ENCODE peak calls at places on chromosomes 3 and 15, in six cellular contexts. I is A549, E is NB4, O is body of pancreas, T is HCT116, G is transverse colon. P is an unnamed sample.

GRCh38 chr3:171974986-171975837 is 64.2 kb upstream of the FNDC3B start:
- DNase-seq in I (no peak), E (peak; percentile 97), O (no peak), T (no peak), G (no peak), P (no peak)

GRCh38 chr3:141109761-141110160 is 58.6 kb downstream of the SPSB4 start:
- DNase-seq in I (no peak), E (no peak), O (no peak), T (no peak), G (no peak), P (no peak)

GRCh38 chr3:30613135-30613825 is 6.9 kb downstream of the TGFBR2 start:
- DNase-seq in I (no peak), E (peak; percentile 74), O (no peak), T (no peak), G (no peak), P (no peak)

GRCh38 chr3:39114456-39114855 is 7.0 kb downstream of the TTC21A start:
- DNase-seq in I (no peak), E (no peak), O (no peak), T (no peak), G (no peak), P (no peak)

GRCh38 chr3:196609343-196609775 is 30.1 kb upstream of the NRROS start:
- DNase-seq in I (peak; percentile 79), E (peak; percentile 97), O (peak; percentile 93), T (peak; percentile 78), G (peak; percentile 95), P (peak; percentile 89)

GRCh38 chr3:15367059-15367458 is 34.7 kb upstream of the SH3BP5 start:
- DNase-seq in I (no peak), E (no peak), O (no peak), T (no peak), G (no peak), P (peak; percentile 14)

GRCh38 chr3:4416961-4417360 is 50.1 kb downstream of the SUMF1 start:
- DNase-seq in I (peak; percentile 63), E (no peak), O (no peak), T (peak; percentile 6), G (no peak), P (peak; percentile 78)

GRCh38 chr3:23385327-23385726 is 182.2 kb downstream of the UBE2E2 start:
- DNase-seq in I (no peak), E (no peak), O (no peak), T (no peak), G (no peak), P (no peak)

GRCh38 chr3:142056656-142057330 is 92.6 kb downstream of the TFDP2 start:
- DNase-seq in I (no peak), E (no peak), O (no peak), T (no peak), G (no peak), P (no peak)

GRCh38 chr15:83287541-83288027 is 3.1 kb upstream of the BNC1 start:
- DNase-seq in I (peak; percentile 72), E (no peak), O (no peak), T (no peak), G (no peak), P (peak; percentile 53)

GRCh38 chr15:100775581-100776185 is 103.9 kb upstream of the ALDH1A3 start:
- DNase-seq in I (no peak), E (no peak), O (no peak), T (no peak), G (no peak), P (no peak)

GRCh38 chr3:127887321-127887720 is 27.7 kb upstream of the KBTBD12 start:
- DNase-seq in I (no peak), E (no peak), O (no peak), T (no peak), G (no peak), P (no peak)

GRCh38 chr15:69653846-69654245 is 201.2 kb downstream of the RPLP1 start:
- DNase-seq in I (no peak), E (no peak), O (no peak), T (no peak), G (no peak), P (no peak)

GRCh38 chr15:84847382-84847781 is 30.2 kb downstream of the ALPK3 start:
- DNase-seq in I (no peak), E (no peak), O (no peak), T (no peak), G (no peak), P (no peak)

GRCh38 chr3:195133462-195133861 is 137.5 kb downstream of the XXYLT1 start:
- DNase-seq in I (no peak), E (no peak), O (peak; percentile 34), T (no peak), G (peak; percentile 60), P (no peak)

GRCh38 chr3:93910085-93910484 is 63.6 kb downstream of the PROS1 start:
- DNase-seq in I (no peak), E (no peak), O (no peak), T (no peak), G (no peak), P (no peak)

GRCh38 chr3:146498002-146498736 is 28.8 kb upstream of the PLSCR2 start:
- DNase-seq in I (no peak), E (no peak), O (no peak), T (no peak), G (no peak), P (no peak)

GRCh38 chr3:128458746-128459450 is 7.8 kb downstream of the DNAJB8 start:
- DNase-seq in I (no peak), E (peak; percentile 16), O (no peak), T (no peak), G (no peak), P (no peak)

GRCh38 chr3:169144271-169144670 is 519.2 kb downstream of the MECOM start:
- DNase-seq in I (no peak), E (no peak), O (no peak), T (no peak), G (no peak), P (no peak)

GRCh38 chr3:94307588-94307987 is 244.7 kb downstream of the NSUN3 start:
- DNase-seq in I (no peak), E (no peak), O (no peak), T (no peak), G (no peak), P (no peak)

GRCh38 chr3:193011956-193012355 is 94.3 kb upstream of the MB21D2 start:
- DNase-seq in I (no peak), E (no peak), O (no peak), T (no peak), G (no peak), P (no peak)

GRCh38 chr3:131883711-131884407 is 151.0 kb downstream of the CPNE4 start:
- DNase-seq in I (no peak), E (no peak), O (no peak), T (no peak), G (no peak), P (no peak)

GRCh38 chr3:97952280-97952679 is 20.0 kb downstream of the RIOX2 start:
- DNase-seq in I (no peak), E (no peak), O (peak; percentile 23), T (no peak), G (peak; percentile 43), P (no peak)

GRCh38 chr3:109977903-109978302 is 640.6 kb upstream of the DPPA4 start:
- DNase-seq in I (no peak), E (no peak), O (no peak), T (no peak), G (no peak), P (no peak)

GRCh38 chr15:98420837-98421236 is 227.5 kb upstream of the IGF1R start:
- DNase-seq in I (no peak), E (no peak), O (no peak), T (no peak), G (no peak), P (no peak)

DNA sequence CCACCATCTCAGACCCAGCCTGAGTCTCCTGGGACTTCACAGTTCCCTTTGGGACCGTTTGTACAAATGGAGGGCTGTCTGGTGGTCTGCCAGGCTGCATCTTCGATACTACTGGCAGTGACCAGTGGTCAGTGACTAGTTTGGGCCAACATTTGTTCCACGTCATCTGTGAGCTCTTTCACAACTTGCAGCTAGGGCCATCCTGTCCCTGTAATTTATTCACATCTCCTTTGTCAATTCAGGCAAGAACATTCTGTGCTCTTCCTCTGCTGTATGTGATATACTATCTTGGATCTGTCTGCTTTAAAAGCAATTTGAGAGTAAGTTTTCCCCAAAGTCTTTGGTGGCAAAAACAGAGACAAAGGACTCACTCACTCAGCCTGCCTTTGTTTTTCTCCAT is 353.4 kb downstream of the EPHB1 start:
- DNase-seq in I (no peak), E (no peak), O (peak; percentile 8), T (no peak), G (no peak), P (no peak)
- TF ChIP-seq POLR2A in I (no peak), E (no peak), O (no peak), T (no peak), G (no peak), P (no peak)

GRCh38 chr15:31365655-31366127 is 39.1 kb downstream of the KLF13 start:
- DNase-seq in I (no peak), E (peak; percentile 99), O (peak; percentile 98), T (no peak), G (peak; percentile 96), P (no peak)
- TF ChIP-seq POLR2A in I (no peak), E (peak; percentile 21), O (peak; percentile 71), T (no peak), G (peak; percentile 64), P (no peak)

GRCh38 chr15:74415966-74416916 is 17.5 kb downstream of the SEMA7A start:
- DNase-seq in I (no peak), E (no peak), O (no peak), T (no peak), G (no peak), P (no peak)
- TF ChIP-seq POLR2A in I (no peak), E (no peak), O (no peak), T (no peak), G (no peak), P (no peak)

GRCh38 chr3:99084156-99084555 is 182.7 kb upstream of the DCBLD2 start:
- DNase-seq in I (no peak), E (no peak), O (no peak), T (no peak), G (no peak), P (no peak)

GRCh38 chr3:99084825-99085224 is 183.3 kb upstream of the DCBLD2 start:
- DNase-seq in I (no peak), E (no peak), O (no peak), T (no peak), G (no peak), P (no peak)

DNA sequence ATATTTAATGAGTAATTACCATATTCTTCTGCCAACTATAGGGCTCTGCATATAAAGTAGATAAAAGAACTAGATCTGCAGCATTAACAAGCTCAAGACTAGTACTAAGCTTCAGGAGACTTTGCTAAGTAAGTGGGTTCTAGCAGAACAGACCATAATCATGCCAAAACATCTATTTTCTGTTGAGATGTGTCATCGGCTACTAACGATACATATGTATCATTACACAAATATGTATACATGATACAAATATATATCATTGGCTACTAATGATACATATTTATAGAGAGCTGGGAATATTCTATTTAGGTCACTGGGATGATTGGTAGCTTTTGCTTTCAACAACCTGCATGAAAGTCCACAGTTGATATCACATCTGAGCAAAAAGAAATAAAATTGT is 185.8 kb upstream of the DCBLD2 start:
- DNase-seq in I (no peak), E (no peak), O (no peak), T (no peak), G (no peak), P (no peak)
- TF ChIP-seq POLR2A in I (no peak), E (no peak), O (no peak), T (no peak), G (no peak), P (no peak)

P was measured in H54.